ENCODE peak calls at places on chromosomes 16 and 17, in seven cellular contexts. U is H9, R is IMR-90, G is mesendoderm, A is mesenchymal stem cell, D is H1, H is trophoblast cell. W is an unnamed sample. For H3K4me1, the result is how much of the 10 kb centered on the place peaks cover.

GRCh38 chr16:6682142-6682811 is 650.4 kb upstream of the RBFOX1 start:
- DNase-seq in A (no peak), G (peak), H (no peak), D (peak), R (no peak), U (peak), W (peak)

GRCh38 chr17:35947156-35947585 is 3.7 kb upstream of the LYZL6 start:
- DNase-seq in G (peak), R (peak), U (peak), D (no peak), A (peak), H (peak), W (peak)

GRCh38 chr17:10063730-10064221 is 134.6 kb downstream of the GAS7 start:
- DNase-seq in H (peak), R (peak), G (no peak), A (peak), D (no peak), U (no peak), W (no peak)

GRCh38 chr17:67606471-67606870 is 111.3 kb upstream of the NOL11 start:
- DNase-seq in R (peak), U (no peak), G (no peak), D (no peak), H (no peak), A (no peak), W (no peak)

GRCh38 chr16:12283596-12283995 is 307.1 kb downstream of the SNX29 start:
- DNase-seq in A (no peak), R (no peak), D (no peak), G (no peak), U (no peak), H (no peak), W (no peak)

GRCh38 chr17:17177186-17177585 is 28.9 kb downstream of the PLD6 start:
- DNase-seq in A (no peak), D (no peak), H (no peak), G (no peak), R (no peak), U (no peak), W (no peak)

GRCh38 chr16:69131749-69132423 is 502 bp downstream of the CHTF8 start:
- DNase-seq in A (peak), H (peak), R (peak), U (peak), G (peak), D (no peak), W (peak)

GRCh38 chr16:30473231-30474061 is 904 bp downstream of the ITGAL start:
- DNase-seq in H (no peak), D (no peak), R (no peak), U (no peak), A (no peak), G (no peak), W (no peak)

GRCh38 chr16:908526-909155 is 62.1 kb downstream of the LMF1 start:
- DNase-seq in A (no peak), D (no peak), H (peak), R (no peak), U (no peak), G (no peak), W (no peak)

GRCh38 chr17:32283745-32284207 is 18.1 kb downstream of the RHBDL3 start:
- DNase-seq in U (no peak), A (peak), D (no peak), R (peak), H (no peak), G (no peak), W (no peak)

GRCh38 chr17:64081802-64082799 is 47.8 kb downstream of the ERN1 start:
- DNase-seq in A (peak), D (no peak), H (peak), R (peak), G (peak), U (no peak), W (no peak)

GRCh38 chr16:28280881-28281836 is 11.2 kb upstream of the SBK1 start:
- DNase-seq in G (peak), D (no peak), U (no peak), R (no peak), H (no peak), A (no peak), W (no peak)

GRCh38 chr16:70751593-70751992 is 49.4 kb downstream of the VAC14 start:
- DNase-seq in U (no peak), R (no peak), D (no peak), H (no peak), G (no peak), A (no peak), W (no peak)

GRCh38 chr17:62727916-62728672 is 80.0 kb downstream of the MARCHF10 start:
- DNase-seq in R (no peak), D (no peak), H (peak), A (no peak), U (peak), G (peak), W (no peak)

GRCh38 chr17:4488989-4489595 is 9.6 kb upstream of the SPNS2 start:
- DNase-seq in G (no peak), U (no peak), R (no peak), A (no peak), H (no peak), D (no peak), W (no peak)

GRCh38 chr17:74812109-74812864 is 36.1 kb upstream of the NAT9 start:
- DNase-seq in D (no peak), A (peak), H (no peak), U (no peak), R (no peak), G (no peak), W (no peak)

GRCh38 chr17:13576661-13577526 is 24.8 kb downstream of the HS3ST3A1 start:
- DNase-seq in R (no peak), G (peak), A (no peak), U (no peak), D (no peak), H (no peak), W (no peak)

GRCh38 chr17:75153854-75154194 is 488 bp downstream of the JPT1 start:
- DNase-seq in H (no peak), G (no peak), R (no peak), U (no peak), A (peak), D (no peak), W (no peak)

GRCh38 chr17:7218166-7218565 is 1.5 kb downstream of the DLG4 start:
- DNase-seq in R (no peak), A (no peak), U (no peak), G (no peak), H (no peak), D (no peak), W (no peak)
- H3K4me1 ChIP-seq in R (under half), A (half or more), U (under half), G (under half), H (half or more), D (under half), W (under half)

DNA sequence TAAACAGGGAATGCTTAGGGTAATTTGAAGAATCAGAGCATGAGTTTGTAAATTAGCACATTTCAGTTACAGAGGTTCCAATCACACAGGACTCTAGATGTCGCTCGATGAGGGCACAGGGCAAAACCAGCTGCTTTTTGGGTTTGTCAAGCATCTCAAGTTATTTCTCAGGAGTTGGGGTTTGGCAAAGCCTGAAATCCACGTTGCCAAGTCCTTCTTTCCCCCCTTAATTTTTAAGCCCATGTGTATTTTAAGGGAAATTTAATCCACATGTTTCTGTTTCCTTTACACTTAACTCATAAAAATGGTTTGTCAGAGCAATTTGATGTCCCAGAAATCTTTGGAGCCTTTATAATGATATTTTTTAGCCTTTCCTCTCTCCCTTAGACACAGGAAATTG is 146.9 kb downstream of the ANKFN1 start:
- DNase-seq in R (no peak), U (no peak), G (no peak), H (no peak), A (no peak), D (no peak), W (no peak)
- H3K18ac ChIP-seq in R (no peak), U (no peak), G (no peak), H (no peak), A (no peak), D (no peak), W (no peak)

DNA sequence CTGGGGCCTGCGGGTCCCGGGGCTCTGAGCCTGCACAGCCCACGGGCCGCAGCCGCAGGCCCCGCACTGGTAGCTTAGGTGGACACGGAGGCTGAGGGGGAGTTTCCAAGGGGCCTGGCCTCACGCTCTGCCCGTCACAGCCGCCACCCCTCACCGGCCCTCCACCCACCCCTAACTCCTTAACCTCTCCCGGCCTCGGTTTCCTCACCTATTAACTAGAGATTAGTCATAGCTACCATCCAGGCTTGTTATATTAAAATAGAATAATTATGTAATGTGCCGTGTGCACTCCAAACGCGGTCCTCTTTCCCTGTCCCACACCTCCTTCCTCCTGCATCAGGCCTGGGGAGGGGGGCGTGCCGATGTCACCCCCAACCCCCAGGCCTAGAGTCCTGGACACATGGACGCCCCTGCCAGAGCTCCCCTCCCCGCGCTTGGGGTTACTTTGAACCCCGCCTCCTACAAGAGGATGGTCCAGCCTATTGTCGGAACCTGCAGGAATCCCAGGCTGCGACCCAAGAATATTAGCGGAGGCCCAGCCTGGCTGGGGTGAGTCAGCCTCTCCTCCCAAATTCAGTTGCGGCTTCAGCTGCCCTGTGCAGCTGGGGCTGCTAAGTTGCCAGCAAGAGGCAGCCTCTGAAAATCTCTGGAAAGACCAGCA is 17.3 kb downstream of the SOCS3 start:
- DNase-seq in D (no peak), U (peak), A (peak), H (peak), G (peak), R (peak), W (no peak)
- H3K4me1 ChIP-seq in D (under half), U (under half), A (under half), H (under half), G (under half), R (under half), W (under half)

DNA sequence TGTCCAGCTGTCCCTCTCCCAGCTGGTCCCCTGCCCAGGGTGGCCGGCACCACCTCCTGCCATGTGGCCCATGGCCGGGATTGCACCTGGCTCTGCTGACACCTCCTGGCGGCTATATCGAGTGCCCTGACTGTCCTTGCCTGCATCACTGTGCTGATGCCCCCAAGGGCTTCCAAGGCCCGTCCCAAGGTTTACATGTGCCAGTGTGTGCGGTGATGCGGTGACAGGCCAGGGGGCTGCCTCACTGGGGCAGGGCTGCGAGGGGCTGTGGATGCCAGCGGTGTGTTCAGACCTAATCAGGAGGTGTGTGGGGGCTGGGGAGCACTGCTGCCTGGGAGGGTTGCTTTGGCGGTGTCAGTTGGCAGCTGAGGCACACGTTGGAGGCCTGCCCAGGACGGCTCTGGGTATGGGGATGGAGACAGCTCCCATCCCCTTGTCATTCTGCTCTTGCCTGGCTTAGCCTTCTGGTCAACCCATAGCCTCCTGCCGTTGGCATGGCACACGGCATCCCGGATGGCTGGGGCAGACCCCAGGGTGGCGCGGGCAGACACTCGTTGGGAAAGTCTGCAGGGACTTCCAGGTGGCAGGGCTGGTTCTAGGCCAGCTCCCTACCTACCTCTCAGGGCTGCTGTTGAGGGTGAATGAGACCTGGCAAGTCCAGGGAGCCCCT is 5.5 kb downstream of the MAP2K3 start:
- DNase-seq in H (no peak), U (no peak), G (no peak), R (no peak), D (no peak), A (no peak), W (no peak)
- H3K18ac ChIP-seq in H (peak), U (no peak), G (no peak), R (no peak), D (no peak), A (no peak), W (peak)

DNA sequence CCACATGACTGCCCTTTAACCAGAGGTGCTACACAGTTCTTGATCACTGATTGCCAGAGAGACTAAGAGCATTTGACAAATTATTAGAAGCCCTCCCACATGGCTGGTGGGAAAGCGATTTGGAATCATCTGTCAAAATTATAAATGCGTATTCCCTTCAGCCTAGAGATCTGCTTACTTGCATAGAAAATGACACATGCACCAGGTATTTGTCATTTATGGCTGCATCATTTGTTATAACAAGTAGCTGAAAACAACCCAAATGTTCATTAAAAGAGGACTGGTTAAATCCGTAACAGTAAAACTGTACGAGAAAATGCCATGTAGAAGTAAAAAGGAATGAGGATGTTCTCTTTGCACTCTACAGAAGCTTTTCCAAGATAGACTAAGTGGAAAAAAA is 21.4 kb downstream of the BCO1 start:
- DNase-seq in H (no peak), R (no peak), U (no peak), G (no peak), D (no peak), A (no peak), W (no peak)
- H3K4me1 ChIP-seq in H (under half), R (under half), U (under half), G (under half), D (under half), A (under half), W (under half)

GRCh38 chr17:41131979-41132378 is 8.0 kb upstream of the KRTAP4-12 start:
- DNase-seq in D (no peak), U (no peak), R (peak), A (no peak), G (no peak), H (no peak), W (no peak)
- H3K18ac ChIP-seq in D (no peak), U (no peak), R (peak), A (no peak), G (no peak), H (no peak), W (no peak)

GRCh38 chr17:1590747-1591473 is 28.3 kb upstream of the PITPNA start:
- DNase-seq in D (no peak), H (no peak), G (no peak), R (no peak), A (no peak), U (no peak), W (no peak)

GRCh38 chr17:1591474-1592090 is 29.0 kb upstream of the PITPNA start:
- DNase-seq in A (no peak), U (no peak), D (no peak), R (no peak), G (no peak), H (no peak), W (no peak)

GRCh38 chr17:1588781-1589585 is 26.4 kb upstream of the PITPNA start:
- DNase-seq in G (no peak), R (no peak), H (peak), U (peak), D (no peak), A (peak), W (no peak)

GRCh38 chr17:1592751-1593629 is 30.4 kb upstream of the PITPNA start:
- DNase-seq in H (no peak), D (no peak), R (no peak), U (no peak), G (no peak), A (no peak), W (no peak)

DNA sequence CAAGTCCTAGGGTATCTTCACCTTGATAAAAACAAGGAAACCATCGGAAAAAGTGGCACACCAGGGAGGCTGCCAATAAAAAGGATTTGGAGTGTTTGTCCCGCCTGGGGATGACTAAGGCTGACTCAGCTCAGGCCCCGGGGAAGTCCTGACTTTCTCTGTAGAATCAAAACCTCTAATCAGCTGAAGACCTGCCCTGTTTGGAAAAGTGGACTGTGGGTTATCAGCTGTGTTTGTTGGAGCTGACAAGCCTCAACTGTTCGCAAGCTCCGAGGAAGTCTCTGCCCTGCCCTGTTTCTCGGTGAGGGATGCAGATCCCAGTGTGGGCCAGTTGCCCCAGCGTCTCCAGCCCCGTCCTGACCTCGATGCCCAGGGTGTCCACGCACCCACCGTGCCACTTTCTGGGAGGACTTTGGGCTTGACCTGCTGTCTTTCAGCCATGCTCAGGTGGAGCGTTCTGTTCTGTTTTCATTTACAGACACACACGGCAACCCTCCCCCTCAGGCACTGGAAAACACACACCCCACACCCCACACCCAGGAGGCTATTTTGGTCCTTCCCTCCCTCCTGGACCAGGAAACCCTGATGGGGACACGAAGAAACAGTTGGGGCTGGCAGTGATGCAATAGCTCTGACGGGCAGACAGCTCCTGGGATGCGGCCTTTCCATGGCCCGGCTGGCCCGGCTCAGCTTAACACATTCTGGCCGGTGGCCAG is 27.6 kb upstream of the PITPNA start:
- DNase-seq in D (no peak), A (peak), U (no peak), H (peak), R (peak), G (peak), W (no peak)
- H3K4me1 ChIP-seq in D (under half), A (under half), U (under half), H (half or more), R (under half), G (under half), W (under half)

DNA sequence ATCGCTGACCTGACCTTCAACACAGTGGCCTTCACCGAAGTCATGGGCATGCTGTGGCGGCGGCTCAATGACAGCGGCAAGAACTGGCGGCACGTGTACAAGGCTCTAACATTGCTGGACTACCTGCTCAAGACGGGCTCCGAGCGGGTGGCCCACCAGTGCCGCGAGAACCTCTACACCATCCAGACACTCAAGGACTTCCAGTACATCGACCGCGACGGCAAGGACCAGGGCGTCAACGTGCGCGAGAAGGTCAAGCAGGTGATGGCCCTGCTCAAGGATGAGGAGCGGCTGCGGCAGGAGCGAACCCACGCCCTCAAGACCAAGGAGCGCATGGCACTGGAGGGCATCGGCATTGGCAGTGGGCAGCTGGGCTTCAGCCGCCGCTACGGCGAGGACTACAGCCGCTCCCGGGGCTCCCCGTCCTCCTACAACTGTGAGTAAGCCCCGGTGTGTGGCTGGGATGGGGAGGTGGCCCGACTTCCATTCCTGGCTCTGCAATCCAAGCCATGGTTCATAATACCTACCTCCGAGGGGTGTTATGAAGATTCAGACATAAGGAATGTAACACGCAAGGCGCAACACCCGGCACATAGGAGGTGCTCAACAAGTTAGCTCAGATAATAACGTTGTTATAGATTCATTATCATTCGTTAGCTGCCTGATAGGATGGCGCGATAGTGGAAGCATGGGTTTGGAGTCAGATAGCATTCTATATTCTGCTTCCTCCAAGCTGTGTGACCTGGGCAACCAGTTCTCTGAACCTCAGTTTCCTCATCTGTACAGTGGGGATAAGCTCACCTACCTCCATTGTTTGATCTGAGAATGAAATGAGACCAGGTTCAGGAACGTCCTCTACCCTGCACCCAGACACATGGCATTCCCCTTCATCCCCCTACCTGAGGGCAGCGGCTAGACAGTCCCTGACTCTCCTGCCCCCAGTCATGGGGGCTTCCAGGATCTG is 4.4 kb downstream of the EPN3 start:
- DNase-seq in G (no peak), H (no peak), D (no peak), A (no peak), R (no peak), U (no peak), W (no peak)
- H3K18ac ChIP-seq in G (no peak), H (no peak), D (no peak), A (no peak), R (no peak), U (no peak), W (peak)

GRCh38 chr16:66198641-66199040 is 167.8 kb upstream of the CDH5 start:
- DNase-seq in G (no peak), D (no peak), A (no peak), H (no peak), U (no peak), R (no peak), W (no peak)
- H3K4me1 ChIP-seq in G (under half), D (under half), A (under half), H (under half), U (under half), R (under half), W (under half)

W was measured in neuronal stem cell.